ENCODE peak calls at places on chromosomes 7 and 10, in nine cellular contexts. Y is coronary artery, A is dorsolateral prefrontal cortex, J is GM23338, S is choroid plexus epithelial cell, O is pancreas, N is osteocyte, E is neural crest cell, M is WERI-Rb-1. U is an unnamed sample.

GRCh38 chr10:3235996-3236510 is 63.5 kb upstream of the PITRM1 start:
- DNase-seq in O (no peak), J (no peak), E (no peak), M (no peak), A (no peak), Y (no peak), N (no peak), S (no peak), U (no peak)

GRCh38 chr10:114430688-114431413 is 26.5 kb upstream of the AFAP1L2 start:
- DNase-seq in E (no peak), O (peak; percentile 90), N (no peak), Y (no peak), A (no peak), J (no peak), M (no peak), S (no peak), U (no peak)

GRCh38 chr10:93796167-93796566 is 38.4 kb downstream of the LGI1 start:
- DNase-seq in J (no peak), O (no peak), N (no peak), M (no peak), S (no peak), E (no peak), A (no peak), Y (no peak), U (no peak)

GRCh38 chr10:28627102-28627501 is 50.2 kb upstream of the BAMBI start:
- DNase-seq in Y (no peak), E (no peak), O (no peak), J (no peak), N (no peak), S (peak; percentile 71), M (no peak), A (no peak), U (no peak)

GRCh38 chr7:149354119-149354518 is 92.1 kb downstream of the ZNF783 start:
- DNase-seq in J (no peak), S (no peak), M (no peak), A (peak; percentile 24), Y (no peak), E (no peak), N (no peak), O (no peak), U (no peak)

GRCh38 chr7:47337531-47337930 is 244.4 kb downstream of the TNS3 start:
- DNase-seq in J (peak; percentile 41), E (no peak), Y (peak; percentile 19), N (no peak), S (no peak), A (peak; percentile 66), O (no peak), M (no peak), U (peak; percentile 49)

GRCh38 chr7:99156649-99157048 is 12.7 kb upstream of the SMURF1 start:
- DNase-seq in O (no peak), E (no peak), N (peak; percentile 15), S (no peak), M (no peak), A (no peak), Y (no peak), J (no peak), U (no peak)

GRCh38 chr10:29757551-29758297 is 123.0 kb upstream of the SVIL start:
- DNase-seq in M (no peak), S (peak; percentile 22), N (no peak), O (peak; percentile 32), Y (no peak), E (no peak), A (no peak), J (no peak), U (no peak)

GRCh38 chr10:119931873-119932272 is 39.3 kb downstream of the SEC23IP start:
- DNase-seq in E (no peak), M (no peak), Y (no peak), A (no peak), J (no peak), N (no peak), O (no peak), S (no peak), U (no peak)

GRCh38 chr10:119928411-119928810 is 35.9 kb downstream of the SEC23IP start:
- DNase-seq in A (no peak), N (no peak), M (no peak), Y (no peak), E (no peak), S (no peak), J (no peak), O (no peak), U (no peak)

GRCh38 chr10:119932631-119933030 is 40.1 kb downstream of the SEC23IP start:
- DNase-seq in O (no peak), S (no peak), A (no peak), N (no peak), M (no peak), Y (no peak), E (no peak), J (no peak), U (no peak)

DNA sequence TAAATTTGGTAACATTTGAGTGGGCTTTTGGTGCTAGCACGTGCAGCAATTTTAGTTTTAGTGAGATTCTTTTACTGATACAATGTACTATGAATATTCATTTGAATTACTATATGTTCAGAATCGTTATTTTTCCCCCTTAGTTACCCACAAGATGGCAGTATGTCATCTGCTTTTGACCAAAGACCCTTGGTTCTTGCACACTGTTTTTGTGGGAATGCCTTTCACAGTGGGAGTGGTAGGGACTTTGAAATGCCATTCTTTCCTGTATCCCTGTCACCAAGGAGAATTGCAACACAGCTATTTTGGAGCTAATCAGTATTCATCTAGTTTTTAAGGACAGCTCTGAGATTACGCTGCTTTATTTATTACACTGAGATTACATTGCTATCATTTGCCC is 40.6 kb downstream of the SEC23IP start:
- DNase-seq in Y (no peak), J (peak; percentile 47), S (peak; percentile 41), O (no peak), M (peak; percentile 10), N (no peak), A (no peak), E (no peak), U (no peak)
- TF ChIP-seq CTCF in Y (no peak), J (peak; percentile 60), S (peak; percentile 53), O (no peak), M (peak; percentile 23), N (peak; percentile 49), A (peak; percentile 52), E (peak; percentile 71), U (peak; percentile 16)

GRCh38 chr10:47369251-47369894 is 14.7 kb downstream of the ZNF488 start:
- DNase-seq in E (no peak), Y (peak; percentile 49), A (no peak), M (no peak), S (no peak), J (no peak), N (peak; percentile 60), O (peak; percentile 5), U (no peak)
- TF ChIP-seq CTCF in E (no peak), Y (no peak), A (no peak), M (no peak), S (no peak), J (no peak), N (no peak), O (no peak), U (no peak)

DNA sequence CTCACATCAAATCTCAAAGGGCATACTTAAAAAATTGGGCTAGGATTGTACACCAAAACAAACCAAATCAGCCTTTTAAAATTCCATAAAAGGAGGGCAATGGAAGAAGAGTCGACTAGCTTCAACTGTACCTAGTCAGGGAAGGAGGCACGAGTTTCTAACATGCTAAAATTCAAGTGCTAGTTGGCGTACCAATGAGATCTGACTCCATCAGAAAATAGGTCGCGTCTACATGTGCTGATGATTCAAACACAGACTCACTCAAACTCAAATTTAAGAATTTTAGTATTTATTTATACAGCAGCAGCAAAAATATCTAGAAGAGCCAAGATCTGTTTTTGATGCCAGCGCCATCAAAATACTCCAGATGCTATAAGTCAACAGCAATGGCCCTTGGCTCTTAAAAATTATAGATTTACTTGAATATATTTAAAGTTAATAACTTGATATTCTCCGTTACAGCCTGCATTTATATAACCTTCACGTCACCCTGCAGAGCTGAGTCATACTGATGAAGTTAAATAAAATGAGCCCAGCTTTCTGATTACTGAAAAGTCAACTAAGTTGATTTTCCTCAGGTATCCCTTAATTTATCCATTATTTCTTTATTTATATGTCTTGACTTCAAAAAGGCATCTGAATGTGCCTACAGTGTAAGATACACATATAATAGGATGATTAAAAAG is 302.1 kb upstream of the IMMP2L start:
- DNase-seq in A (no peak), Y (no peak), E (no peak), O (no peak), J (no peak), S (peak; percentile 52), M (no peak), N (no peak), U (no peak)
- TF ChIP-seq CTCF in A (no peak), Y (no peak), E (no peak), O (no peak), J (no peak), S (no peak), M (no peak), N (no peak), U (no peak)

GRCh38 chr7:87624628-87625027 is 3.6 kb upstream of the RUNDC3B start:
- DNase-seq in Y (no peak), M (no peak), O (no peak), A (no peak), S (no peak), J (no peak), E (no peak), N (no peak), U (no peak)
- TF ChIP-seq CTCF in Y (no peak), M (peak; percentile 3), O (no peak), A (no peak), S (no peak), J (peak; percentile 21), E (peak; percentile 34), N (no peak), U (peak; percentile 25)

DNA sequence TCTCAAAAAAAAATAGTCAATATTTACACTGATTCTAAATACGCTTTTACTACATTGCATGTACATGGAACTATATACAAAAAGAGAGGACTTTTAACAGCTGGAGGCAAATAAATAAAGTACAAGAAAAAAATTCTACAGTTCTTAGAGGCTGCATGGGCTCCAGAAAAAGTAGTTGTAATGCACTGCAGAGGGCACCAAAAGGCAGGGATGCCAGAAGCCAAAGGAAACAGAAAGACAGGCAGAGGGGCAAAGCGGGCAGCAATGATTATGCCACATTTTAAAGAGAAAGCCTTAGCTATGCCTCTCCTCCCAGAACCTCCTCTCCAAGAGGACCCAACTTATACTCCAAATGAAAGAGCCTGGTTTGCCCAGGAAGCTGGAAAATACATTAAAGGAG is 11.6 kb upstream of the ADCK2 start:
- DNase-seq in E (no peak), M (no peak), S (peak; percentile 34), A (no peak), N (no peak), Y (no peak), O (no peak), J (no peak), U (no peak)
- TF ChIP-seq CTCF in E (no peak), M (no peak), S (peak; percentile 40), A (peak; percentile 15), N (peak; percentile 62), Y (no peak), O (no peak), J (no peak), U (no peak)

DNA sequence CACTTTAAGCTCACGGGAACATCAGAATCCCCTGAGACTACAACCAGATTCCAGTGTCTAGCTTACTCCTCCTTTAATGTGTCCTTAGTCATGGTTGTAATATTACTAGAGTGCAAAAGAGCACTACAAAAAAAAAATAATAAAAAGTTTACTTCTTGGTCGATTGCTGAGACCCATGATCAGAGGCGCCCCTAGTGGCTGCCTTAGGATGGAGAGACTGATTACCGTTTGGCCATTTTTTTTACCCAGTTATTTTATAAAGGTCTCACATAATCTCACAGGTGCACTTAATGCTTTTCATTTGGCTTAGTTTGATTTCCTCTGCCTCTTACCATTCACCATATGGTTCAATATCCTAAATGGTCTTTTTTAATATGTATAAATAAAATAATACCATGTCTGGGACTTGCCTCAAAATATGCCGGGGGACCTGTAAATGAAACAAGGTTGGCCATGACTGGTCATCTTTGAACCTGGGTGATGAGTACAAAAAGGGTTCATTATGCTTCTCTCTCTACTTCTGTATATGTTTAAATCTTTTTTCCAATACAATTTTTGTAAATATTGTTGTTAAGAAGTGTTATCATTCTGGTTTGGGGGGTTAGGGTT is 331.5 kb upstream of the NFE2L3 start:
- DNase-seq in E (no peak), Y (no peak), M (peak; percentile 16), J (peak; percentile 64), S (peak; percentile 33), A (no peak), O (no peak), N (no peak), U (peak; percentile 9)
- TF ChIP-seq CTCF in E (peak; percentile 65), Y (no peak), M (peak; percentile 31), J (peak; percentile 91), S (peak; percentile 61), A (no peak), O (peak; percentile 30), N (peak; percentile 51), U (peak; percentile 43)

U was measured in GM13977.